ENCODE peak calls at places on chromosomes 1 and 21, in nine cellular contexts. W, F, E, P, B, Q, Z, D and H are unnamed samples.

GRCh38 chr1:207085887-207086286 is 2.8 kb upstream of the C4BPB start:
- DNase-seq in Z (no peak), E (no peak), B (no peak), Q (no peak), D (no peak), F (no peak), W (no peak), P (no peak), H (no peak)

GRCh38 chr1:11134352-11135266 is 34.9 kb upstream of the EXOSC10 start:
- DNase-seq in P (no peak), Q (no peak), E (no peak), F (no peak), Z (no peak), B (peak), D (no peak), W (no peak), H (no peak)

GRCh38 chr1:153566414-153567371 is 1.0 kb upstream of the S100A2 start:
- DNase-seq in P (peak), D (no peak), F (peak), B (peak), E (peak), W (peak), Z (peak), Q (peak), H (peak)

GRCh38 chr1:174572771-174573170 is 125.0 kb downstream of the GPR52 start:
- DNase-seq in Q (no peak), Z (no peak), F (no peak), B (no peak), D (no peak), P (no peak), W (no peak), E (no peak), H (no peak)

GRCh38 chr1:100353988-100354387 is 1.7 kb downstream of the CDC14A start:
- DNase-seq in D (no peak), E (no peak), W (peak), Q (no peak), Z (no peak), F (no peak), P (peak), B (no peak), H (no peak)

GRCh38 chr1:154833841-154834240 is 36.2 kb downstream of the KCNN3 start:
- DNase-seq in P (no peak), Q (no peak), D (no peak), E (no peak), Z (no peak), B (no peak), F (no peak), W (no peak), H (no peak)

GRCh38 chr1:164707868-164708331 is 148.9 kb downstream of the PBX1 start:
- DNase-seq in F (no peak), Q (no peak), P (no peak), W (no peak), D (no peak), E (peak), Z (no peak), B (no peak), H (no peak)

GRCh38 chr1:94039871-94040569 is 80.9 kb downstream of the ABCA4 start:
- DNase-seq in P (no peak), D (no peak), Z (no peak), F (no peak), Q (no peak), E (no peak), W (no peak), B (no peak), H (no peak)

GRCh38 chr1:14726606-14727005 is 128.1 kb downstream of the KAZN start:
- DNase-seq in F (no peak), P (no peak), Q (no peak), E (no peak), Z (no peak), B (no peak), W (no peak), D (no peak), H (no peak)

GRCh38 chr1:215992620-215993019 is 425.5 kb downstream of the KCTD3 start:
- DNase-seq in W (peak), Q (no peak), D (no peak), P (peak), B (no peak), E (no peak), F (no peak), Z (no peak), H (no peak)

GRCh38 chr1:36160949-36161485 is 5.1 kb downstream of the MAP7D1 start:
- DNase-seq in P (peak), W (peak), D (peak), Q (peak), B (no peak), Z (peak), E (peak), F (peak), H (peak)

GRCh38 chr1:212827377-212827776 is 20.1 kb downstream of the SPATA45 start:
- DNase-seq in Q (no peak), Z (no peak), F (no peak), B (no peak), P (no peak), D (no peak), W (no peak), E (no peak), H (no peak)

GRCh38 chr1:168977618-168978017 is 128.9 kb upstream of the ATP1B1 start:
- DNase-seq in D (no peak), W (no peak), B (no peak), P (no peak), Q (no peak), F (no peak), E (no peak), Z (no peak), H (no peak)

GRCh38 chr1:28193701-28194161 is 17.2 kb upstream of the PTAFR start:
- DNase-seq in Z (no peak), E (no peak), P (peak), F (peak), W (no peak), D (no peak), B (no peak), Q (no peak), H (no peak)

GRCh38 chr1:112927462-112927971 is 28.5 kb downstream of the SLC16A1 start:
- DNase-seq in B (no peak), W (no peak), P (no peak), F (no peak), E (no peak), D (peak), Q (no peak), Z (no peak), H (no peak)

GRCh38 chr1:77540501-77541161 is 141.8 kb downstream of the ZZZ3 start:
- DNase-seq in W (no peak), F (no peak), Q (no peak), Z (no peak), P (no peak), E (no peak), B (no peak), D (peak), H (no peak)

GRCh38 chr1:217067642-217068041 is 344.4 kb upstream of the ESRRG start:
- DNase-seq in Z (no peak), P (no peak), E (no peak), B (no peak), D (no peak), F (no peak), Q (no peak), W (no peak), H (no peak)

GRCh38 chr21:45253180-45253579 is 34.5 kb downstream of the POFUT2 start:
- DNase-seq in P (peak), F (no peak), D (no peak), B (no peak), Z (no peak), E (no peak), Q (no peak), W (no peak), H (no peak)

GRCh38 chr21:39176312-39176711 is 6.9 kb downstream of the PSMG1 start:
- DNase-seq in Z (no peak), Q (no peak), B (no peak), E (no peak), P (no peak), F (no peak), W (no peak), D (no peak), H (no peak)

GRCh38 chr1:40651138-40651857 is 14.2 kb downstream of the RIMS3 start:
- DNase-seq in Q (no peak), P (no peak), E (no peak), Z (no peak), F (no peak), B (no peak), W (no peak), D (no peak), H (no peak)

GRCh38 chr1:204285438-204286322 is 71.9 kb upstream of the GOLT1A start:
- DNase-seq in Z (no peak), W (no peak), D (no peak), Q (no peak), E (no peak), B (no peak), F (no peak), P (no peak), H (no peak)

GRCh38 chr21:42067531-42068255 is 3.4 kb upstream of the UMODL1 start:
- DNase-seq in F (no peak), B (no peak), P (peak), Q (no peak), E (no peak), D (no peak), Z (no peak), W (no peak), H (no peak)

GRCh38 chr1:212700597-212700891 is 904 bp upstream of the BATF3 start:
- DNase-seq in F (no peak), E (no peak), Z (no peak), B (no peak), P (no peak), D (no peak), W (no peak), Q (no peak), H (no peak)

GRCh38 chr1:17096584-17096983 is 22.7 kb downstream of the PADI2 start:
- DNase-seq in D (no peak), P (no peak), B (no peak), F (no peak), W (no peak), Z (no peak), E (no peak), Q (no peak), H (no peak)

GRCh38 chr1:24567792-24568388 is 12.0 kb downstream of the NCMAP start:
- DNase-seq in B (peak), Q (no peak), P (peak), E (no peak), Z (no peak), D (no peak), F (no peak), W (no peak), H (no peak)

GRCh38 chr1:221157026-221157761 is 278.0 kb downstream of the HLX start:
- DNase-seq in Z (no peak), P (no peak), Q (no peak), W (peak), F (no peak), D (peak), E (no peak), B (no peak), H (no peak)

GRCh38 chr1:161069731-161070270 is at the start of gene ARHGAP30:
- DNase-seq in E (peak), W (peak), D (peak), Q (peak), Z (peak), P (no peak), F (peak), B (peak), H (peak)

GRCh38 chr1:171985639-171986038 is 144.3 kb downstream of the DNM3 start:
- DNase-seq in P (no peak), D (no peak), B (no peak), W (peak), E (no peak), Z (no peak), Q (peak), F (no peak), H (no peak)

GRCh38 chr1:213750231-213751063 is 237.3 kb upstream of the PROX1 start:
- DNase-seq in D (no peak), P (no peak), F (no peak), B (no peak), W (no peak), Q (no peak), Z (no peak), E (no peak), H (no peak)

GRCh38 chr1:99496067-99496466 is 149.8 kb upstream of the PALMD start:
- DNase-seq in F (no peak), E (no peak), W (no peak), B (no peak), D (no peak), Q (no peak), Z (no peak), P (no peak), H (no peak)

GRCh38 chr1:27951396-27951795 is 8.4 kb upstream of the XKR8 start:
- DNase-seq in D (no peak), P (no peak), F (no peak), W (peak), E (no peak), Q (no peak), B (peak), Z (no peak), H (no peak)

GRCh38 chr21:24197956-24198355 is 1409.3 kb downstream of the MRPL39 start:
- DNase-seq in D (no peak), P (no peak), F (no peak), Z (no peak), Q (no peak), W (no peak), B (no peak), E (no peak), H (no peak)

GRCh38 chr21:31874817-31875216 is 2.0 kb downstream of the HUNK start:
- DNase-seq in D (no peak), Q (no peak), Z (no peak), E (no peak), F (no peak), W (no peak), P (peak), B (no peak), H (no peak)

GRCh38 chr1:42961560-42962091 is 3.0 kb upstream of the SLC2A1 start:
- DNase-seq in P (no peak), W (no peak), Q (no peak), E (no peak), B (no peak), F (no peak), Z (no peak), D (no peak), H (no peak)

GRCh38 chr1:95641386-95641785 is 407.4 kb downstream of the RWDD3 start:
- DNase-seq in B (no peak), Q (no peak), P (no peak), F (no peak), E (no peak), W (no peak), Z (no peak), D (no peak), H (no peak)